ENCODE peak calls at places on chromosomes 12 and 14, in eight cellular contexts. K, B, Q, S, N, J, F and H are unnamed samples.

GRCh38 chr14:22158560-22158959 is 430.5 kb downstream of the DAD1 start:
- DNase-seq in K (no peak), N (no peak), F (no peak), Q (no peak), J (no peak), S (no peak), B (no peak), H (no peak)

GRCh38 chr12:47414511-47414910 is 291.3 kb downstream of the RPAP3 start:
- DNase-seq in F (no peak), B (no peak), N (no peak), S (no peak), K (no peak), J (no peak), Q (no peak), H (no peak)

GRCh38 chr12:14774944-14775651 is 28.2 kb downstream of the WBP11 start:
- DNase-seq in F (peak; percentile 65), S (no peak), K (peak; percentile 68), B (peak; percentile 10), J (no peak), N (peak; percentile 38), Q (no peak), H (peak; percentile 33)

GRCh38 chr12:2057041-2057792 is 4.4 kb downstream of the CACNA1C start:
- DNase-seq in N (peak; percentile 34), K (peak; percentile 38), J (no peak), B (peak; percentile 20), S (peak; percentile 45), Q (peak; percentile 40), F (peak; percentile 61), H (peak; percentile 15)

GRCh38 chr14:20667957-20668356 is 16.4 kb upstream of the RNASE4 start:
- DNase-seq in F (no peak), B (no peak), S (no peak), J (no peak), N (no peak), Q (no peak), K (no peak), H (no peak)

GRCh38 chr12:125185311-125185739 is 120.1 kb downstream of the AACS start:
- DNase-seq in Q (no peak), S (no peak), F (no peak), B (no peak), N (no peak), J (no peak), K (no peak), H (no peak)

GRCh38 chr14:90644882-90645281 is 171.3 kb downstream of the TTC7B start:
- DNase-seq in N (peak; percentile 73), Q (no peak), K (no peak), S (no peak), F (peak; percentile 25), B (no peak), J (no peak), H (no peak)

GRCh38 chr14:84963518-84963917 is 566.4 kb upstream of the FLRT2 start:
- DNase-seq in K (no peak), B (no peak), Q (no peak), F (no peak), S (no peak), N (no peak), J (no peak), H (no peak)

GRCh38 chr14:77509366-77509765 is 10.8 kb upstream of the ISM2 start:
- DNase-seq in K (no peak), B (no peak), Q (no peak), J (no peak), F (no peak), S (no peak), N (no peak), H (no peak)

GRCh38 chr14:73472182-73473114 is 14.1 kb upstream of the NUMB start:
- DNase-seq in N (peak; percentile 76), Q (peak; percentile 61), J (no peak), S (no peak), B (no peak), F (peak; percentile 78), K (peak; percentile 75), H (peak; percentile 68)

GRCh38 chr12:50066402-50066801 is 9.0 kb downstream of the ASIC1 start:
- DNase-seq in J (no peak), K (peak; percentile 22), B (no peak), N (peak; percentile 89), F (peak; percentile 73), S (no peak), Q (no peak), H (peak; percentile 82)

GRCh38 chr12:111384596-111384995 is 15.7 kb upstream of the PHETA1 start:
- DNase-seq in K (no peak), J (no peak), B (no peak), N (no peak), S (no peak), Q (no peak), F (no peak), H (no peak)

GRCh38 chr14:68644101-68644500 is 148.8 kb downstream of the ZFP36L1 start:
- DNase-seq in S (no peak), Q (no peak), J (no peak), B (no peak), N (no peak), F (no peak), K (no peak), H (no peak)

GRCh38 chr14:62654641-62655040 is 390.6 kb downstream of the KCNH5 start:
- DNase-seq in K (no peak), J (no peak), Q (no peak), B (no peak), N (no peak), F (no peak), S (no peak), H (peak; percentile 23)

GRCh38 chr14:102593841-102594170 is 1.4 kb downstream of the RCOR1 start:
- DNase-seq in S (no peak), N (no peak), K (no peak), B (no peak), J (no peak), Q (peak; percentile 27), F (no peak), H (no peak)

GRCh38 chr12:123854232-123854631 is 92.1 kb downstream of the DNAH10 start:
- DNase-seq in S (no peak), J (no peak), Q (no peak), K (no peak), B (no peak), F (no peak), N (no peak), H (no peak)

GRCh38 chr14:50778757-50779483 is 52.0 kb downstream of the NIN start:
- DNase-seq in B (no peak), K (no peak), N (peak; percentile 40), Q (no peak), S (no peak), F (peak; percentile 53), J (no peak), H (no peak)

GRCh38 chr14:23335623-23336022 is 14.4 kb downstream of the PABPN1 start:
- DNase-seq in N (no peak), B (no peak), K (no peak), S (no peak), F (no peak), Q (no peak), J (no peak), H (no peak)

GRCh38 chr12:95336387-95337067 is 118.9 kb downstream of the VEZT start:
- DNase-seq in Q (peak; percentile 54), N (peak; percentile 86), K (no peak), F (peak; percentile 75), J (no peak), B (no peak), S (peak; percentile 41), H (peak; percentile 71)

GRCh38 chr12:132610051-132610759 is at the start of gene LRCOL1:
- DNase-seq in S (no peak), Q (no peak), F (peak; percentile 33), N (peak; percentile 81), B (no peak), K (no peak), J (no peak), H (peak; percentile 19)

GRCh38 chr12:44259890-44260289 is 424.0 kb downstream of the TMEM117 start:
- DNase-seq in B (no peak), J (no peak), F (no peak), S (no peak), N (no peak), Q (no peak), K (no peak), H (no peak)

GRCh38 chr12:3480744-3481143 is 10.3 kb upstream of the PRMT8 start:
- DNase-seq in S (no peak), F (no peak), B (no peak), K (no peak), J (no peak), N (no peak), Q (no peak), H (no peak)

GRCh38 chr12:84161296-84161695 is 751.3 kb downstream of the SLC6A15 start:
- DNase-seq in S (no peak), N (no peak), J (no peak), F (no peak), K (no peak), Q (no peak), B (no peak), H (no peak)

GRCh38 chr12:109483346-109483745 is 5.9 kb downstream of the UBE3B start:
- DNase-seq in K (no peak), S (no peak), N (no peak), Q (no peak), B (no peak), F (no peak), J (no peak), H (no peak)

GRCh38 chr12:110811972-110812371 is 34.8 kb upstream of the CCDC63 start:
- DNase-seq in N (no peak), S (no peak), J (no peak), F (no peak), K (no peak), Q (no peak), B (no peak), H (no peak)

GRCh38 chr12:120686151-120686689 is 729 bp upstream of the MLEC start:
- DNase-seq in K (peak; percentile 100), F (peak; percentile 99), S (peak; percentile 99), B (peak; percentile 96), Q (peak; percentile 96), N (peak; percentile 96), J (peak; percentile 90), H (peak; percentile 97)

GRCh38 chr14:105480165-105480564 is 5.5 kb downstream of the CRIP2 start:
- DNase-seq in K (no peak), S (no peak), F (no peak), B (no peak), N (no peak), Q (no peak), J (no peak), H (no peak)

GRCh38 chr14:88695873-88696272 is 96.9 kb downstream of the EML5 start:
- DNase-seq in S (no peak), F (no peak), B (no peak), K (no peak), Q (no peak), N (peak; percentile 11), J (no peak), H (no peak)

GRCh38 chr14:30872602-30873001 is 1.8 kb upstream of the COCH start:
- DNase-seq in F (no peak), N (no peak), J (no peak), Q (no peak), B (no peak), K (no peak), S (no peak), H (no peak)

GRCh38 chr14:99716850-99717681 is 33.0 kb downstream of the CYP46A1 start:
- DNase-seq in F (no peak), N (no peak), K (no peak), J (no peak), B (no peak), Q (no peak), S (no peak), H (no peak)

GRCh38 chr12:113232787-113233585 is 11.7 kb downstream of the TPCN1 start:
- DNase-seq in J (peak; percentile 31), F (no peak), Q (peak; percentile 59), K (no peak), S (peak; percentile 43), B (peak; percentile 62), N (peak; percentile 67), H (no peak)

GRCh38 chr12:109926488-109927210 is 26.6 kb downstream of the TCHP start:
- DNase-seq in S (no peak), F (no peak), K (no peak), B (no peak), J (no peak), Q (no peak), N (no peak), H (no peak)